ENCODE peak calls at places on chromosomes 2 and 18, in six cellular contexts. One of them, this sample, is unnamed.

GRCh38 chr2:1605659-1606400 is 138.5 kb downstream of the PXDN start:
- DNase-seq in mesenchymal stem cell: peak
- DNase-seq in IMR-90: peak
- DNase-seq in mesendoderm: peak
- DNase-seq in neuronal stem cell: no peak
- DNase-seq in trophoblast cell: peak
- DNase-seq in this sample: peak

GRCh38 chr2:173808676-173809075 is 156.5 kb downstream of the SP3 start:
- DNase-seq in mesenchymal stem cell: no peak
- DNase-seq in IMR-90: no peak
- DNase-seq in neuronal stem cell: no peak
- DNase-seq in mesendoderm: no peak
- DNase-seq in trophoblast cell: no peak
- DNase-seq in this sample: no peak

GRCh38 chr18:78984941-78985784 is 5.5 kb downstream of the SALL3 start:
- DNase-seq in IMR-90: no peak
- DNase-seq in mesendoderm: peak
- DNase-seq in mesenchymal stem cell: no peak
- DNase-seq in neuronal stem cell: no peak
- DNase-seq in trophoblast cell: no peak
- DNase-seq in this sample: peak

GRCh38 chr2:239911630-239912071 is 113.5 kb downstream of the NDUFA10 start:
- DNase-seq in trophoblast cell: no peak
- DNase-seq in neuronal stem cell: no peak
- DNase-seq in IMR-90: no peak
- DNase-seq in mesendoderm: no peak
- DNase-seq in mesenchymal stem cell: no peak
- DNase-seq in this sample: peak

GRCh38 chr2:179594268-179595112 is 266.9 kb downstream of the ZNF385B start:
- DNase-seq in mesendoderm: no peak
- DNase-seq in IMR-90: no peak
- DNase-seq in trophoblast cell: no peak
- DNase-seq in neuronal stem cell: no peak
- DNase-seq in mesenchymal stem cell: no peak
- DNase-seq in this sample: no peak

GRCh38 chr2:208033701-208034502 is 8.6 kb upstream of the PLEKHM3 start:
- DNase-seq in IMR-90: peak
- DNase-seq in neuronal stem cell: no peak
- DNase-seq in trophoblast cell: peak
- DNase-seq in mesendoderm: peak
- DNase-seq in mesenchymal stem cell: peak
- DNase-seq in this sample: peak

GRCh38 chr2:69619725-69620124 is 23.8 kb downstream of the AAK1 start:
- DNase-seq in neuronal stem cell: no peak
- DNase-seq in mesendoderm: peak
- DNase-seq in trophoblast cell: no peak
- DNase-seq in mesenchymal stem cell: no peak
- DNase-seq in IMR-90: no peak
- DNase-seq in this sample: no peak

GRCh38 chr2:127024769-127025356 is 82.1 kb downstream of the BIN1 start:
- DNase-seq in mesendoderm: peak
- DNase-seq in trophoblast cell: no peak
- DNase-seq in mesenchymal stem cell: peak
- DNase-seq in neuronal stem cell: peak
- DNase-seq in IMR-90: peak
- DNase-seq in this sample: peak

GRCh38 chr2:37679072-37679695 is 7.7 kb upstream of the CDC42EP3 start:
- DNase-seq in mesenchymal stem cell: peak
- DNase-seq in mesendoderm: no peak
- DNase-seq in neuronal stem cell: no peak
- DNase-seq in trophoblast cell: no peak
- DNase-seq in IMR-90: no peak
- DNase-seq in this sample: no peak

DNA sequence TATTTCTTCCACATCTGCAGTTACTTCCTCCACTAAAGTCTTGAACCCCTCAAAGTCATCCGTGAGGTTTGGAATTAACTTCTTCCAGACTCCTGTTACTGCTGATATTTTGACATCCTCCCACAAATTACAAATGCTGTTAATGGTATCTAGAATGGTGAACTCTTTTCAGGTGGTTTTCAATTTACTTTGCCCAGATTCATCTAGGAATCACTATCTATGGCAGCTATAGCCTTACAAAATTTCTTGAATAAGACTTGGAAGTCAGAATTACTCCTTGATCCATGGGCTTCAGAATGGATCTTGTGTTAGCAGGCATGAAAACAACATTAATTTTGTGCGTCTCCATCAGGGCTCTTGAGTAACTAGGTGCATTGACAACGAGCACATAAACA is 19.9 kb downstream of the EPAS1 start:
- DNase-seq in mesendoderm: no peak
- DNase-seq in mesenchymal stem cell: no peak
- DNase-seq in neuronal stem cell: no peak
- DNase-seq in trophoblast cell: no peak
- DNase-seq in IMR-90: no peak
- DNase-seq in this sample: no peak
- H3K9ac ChIP-seq in mesendoderm: no peak
- H3K9ac ChIP-seq in mesenchymal stem cell: no peak
- H3K9ac ChIP-seq in neuronal stem cell: no peak
- H3K9ac ChIP-seq in trophoblast cell: no peak
- H3K9ac ChIP-seq in IMR-90: no peak
- H3K9ac ChIP-seq in this sample: no peak

GRCh38 chr2:10322481-10322880 is 19.8 kb downstream of the HPCAL1 start:
- DNase-seq in mesendoderm: no peak
- DNase-seq in IMR-90: no peak
- DNase-seq in neuronal stem cell: no peak
- DNase-seq in mesenchymal stem cell: no peak
- DNase-seq in trophoblast cell: no peak
- DNase-seq in this sample: no peak
- H2AK5ac ChIP-seq in mesendoderm: no peak
- H2AK5ac ChIP-seq in IMR-90: no peak
- H2AK5ac ChIP-seq in neuronal stem cell: no peak
- H2AK5ac ChIP-seq in mesenchymal stem cell: no peak
- H2AK5ac ChIP-seq in trophoblast cell: no peak
- H2AK5ac ChIP-seq in this sample: no peak

GRCh38 chr2:88735853-88736252 is 44.4 kb downstream of the RPIA start:
- DNase-seq in IMR-90: no peak
- DNase-seq in neuronal stem cell: no peak
- DNase-seq in mesenchymal stem cell: no peak
- DNase-seq in mesendoderm: no peak
- DNase-seq in trophoblast cell: peak
- DNase-seq in this sample: no peak

GRCh38 chr2:88737385-88737784 is 45.9 kb downstream of the RPIA start:
- DNase-seq in mesendoderm: peak
- DNase-seq in trophoblast cell: no peak
- DNase-seq in neuronal stem cell: no peak
- DNase-seq in mesenchymal stem cell: no peak
- DNase-seq in IMR-90: peak
- DNase-seq in this sample: no peak

GRCh38 chr2:88735133-88735532 is 43.7 kb downstream of the RPIA start:
- DNase-seq in IMR-90: no peak
- DNase-seq in trophoblast cell: no peak
- DNase-seq in mesenchymal stem cell: no peak
- DNase-seq in neuronal stem cell: no peak
- DNase-seq in mesendoderm: no peak
- DNase-seq in this sample: no peak

GRCh38 chr2:88739985-88740600 is 48.6 kb downstream of the RPIA start:
- DNase-seq in IMR-90: peak
- DNase-seq in trophoblast cell: peak
- DNase-seq in mesendoderm: peak
- DNase-seq in neuronal stem cell: peak
- DNase-seq in mesenchymal stem cell: peak
- DNase-seq in this sample: peak

DNA sequence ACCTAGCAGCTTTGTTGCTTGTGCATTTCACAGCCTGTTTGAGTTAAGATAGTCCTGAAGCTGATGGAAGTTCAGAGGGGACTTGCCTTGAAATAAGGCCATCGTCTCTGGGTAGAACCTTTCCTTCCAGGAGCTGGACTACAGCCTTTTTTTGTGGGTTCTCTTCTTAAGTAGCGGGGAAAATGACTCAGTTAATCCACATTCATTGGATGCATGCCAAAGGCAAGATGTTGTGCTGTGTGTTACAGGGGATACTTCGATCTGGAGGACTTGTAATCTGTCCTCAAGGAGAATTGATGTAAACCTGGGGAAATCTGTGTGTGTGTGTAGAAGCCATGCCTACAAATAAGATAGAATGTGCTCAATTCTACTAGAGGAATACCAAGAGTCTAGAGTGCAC is 46.8 kb downstream of the RPIA start:
- DNase-seq in IMR-90: peak
- DNase-seq in mesenchymal stem cell: peak
- DNase-seq in mesendoderm: no peak
- DNase-seq in trophoblast cell: no peak
- DNase-seq in neuronal stem cell: no peak
- DNase-seq in this sample: no peak
- H3K9ac ChIP-seq in IMR-90: no peak
- H3K9ac ChIP-seq in mesenchymal stem cell: no peak
- H3K9ac ChIP-seq in mesendoderm: no peak
- H3K9ac ChIP-seq in trophoblast cell: no peak
- H3K9ac ChIP-seq in neuronal stem cell: no peak
- H3K9ac ChIP-seq in this sample: no peak

GRCh38 chr2:42102606-42103450 is 55.0 kb downstream of the PKDCC start:
- DNase-seq in trophoblast cell: peak
- DNase-seq in IMR-90: no peak
- DNase-seq in mesendoderm: peak
- DNase-seq in mesenchymal stem cell: no peak
- DNase-seq in neuronal stem cell: peak
- DNase-seq in this sample: peak
- H2AK5ac ChIP-seq in trophoblast cell: peak
- H2AK5ac ChIP-seq in IMR-90: peak
- H2AK5ac ChIP-seq in mesendoderm: no peak
- H2AK5ac ChIP-seq in mesenchymal stem cell: peak
- H2AK5ac ChIP-seq in neuronal stem cell: peak
- H2AK5ac ChIP-seq in this sample: no peak

GRCh38 chr2:195580156-195580555 is 76.9 kb upstream of the SLC39A10 start:
- DNase-seq in neuronal stem cell: no peak
- DNase-seq in mesendoderm: no peak
- DNase-seq in IMR-90: no peak
- DNase-seq in trophoblast cell: no peak
- DNase-seq in mesenchymal stem cell: no peak
- DNase-seq in this sample: no peak
- H3K9ac ChIP-seq in neuronal stem cell: no peak
- H3K9ac ChIP-seq in mesendoderm: no peak
- H3K9ac ChIP-seq in IMR-90: no peak
- H3K9ac ChIP-seq in trophoblast cell: no peak
- H3K9ac ChIP-seq in mesenchymal stem cell: no peak
- H3K9ac ChIP-seq in this sample: no peak

DNA sequence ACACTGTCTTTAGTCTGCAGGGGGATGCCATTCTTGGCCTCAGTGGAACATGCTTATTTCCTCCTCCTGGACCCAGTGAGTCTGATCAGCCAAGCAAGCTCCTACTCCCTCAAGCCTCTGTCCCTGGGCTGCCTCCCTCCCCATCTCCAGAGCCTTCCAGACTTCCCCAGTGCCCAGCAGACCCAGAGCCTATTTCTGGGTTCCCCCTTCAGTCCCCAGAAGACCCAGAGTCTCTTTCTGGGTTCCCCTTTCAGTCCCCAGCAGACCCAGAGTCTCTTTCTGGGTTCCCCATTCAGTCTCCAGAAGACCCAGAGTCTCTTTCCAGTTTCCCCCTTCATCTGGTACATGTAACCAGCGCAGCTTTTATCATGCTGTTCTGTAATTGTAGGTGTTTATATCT is 17.0 kb upstream of the PKDCC start:
- DNase-seq in trophoblast cell: no peak
- DNase-seq in IMR-90: no peak
- DNase-seq in mesendoderm: no peak
- DNase-seq in neuronal stem cell: no peak
- DNase-seq in mesenchymal stem cell: no peak
- DNase-seq in this sample: no peak
- H2AK5ac ChIP-seq in trophoblast cell: peak
- H2AK5ac ChIP-seq in IMR-90: no peak
- H2AK5ac ChIP-seq in mesendoderm: no peak
- H2AK5ac ChIP-seq in neuronal stem cell: peak
- H2AK5ac ChIP-seq in mesenchymal stem cell: peak
- H2AK5ac ChIP-seq in this sample: no peak

GRCh38 chr2:121598087-121598486 is 51.2 kb downstream of the CLASP1 start:
- DNase-seq in IMR-90: no peak
- DNase-seq in mesenchymal stem cell: no peak
- DNase-seq in neuronal stem cell: no peak
- DNase-seq in trophoblast cell: no peak
- DNase-seq in mesendoderm: no peak
- DNase-seq in this sample: no peak
- H3K9ac ChIP-seq in IMR-90: no peak
- H3K9ac ChIP-seq in mesenchymal stem cell: no peak
- H3K9ac ChIP-seq in neuronal stem cell: no peak
- H3K9ac ChIP-seq in trophoblast cell: no peak
- H3K9ac ChIP-seq in mesendoderm: no peak
- H3K9ac ChIP-seq in this sample: no peak

GRCh38 chr2:231677632-231678104 is 30.7 kb upstream of the PTMA start:
- DNase-seq in mesenchymal stem cell: peak
- DNase-seq in IMR-90: peak
- DNase-seq in mesendoderm: peak
- DNase-seq in trophoblast cell: peak
- DNase-seq in neuronal stem cell: peak
- DNase-seq in this sample: peak

GRCh38 chr2:231673348-231673770 is 35.0 kb upstream of the PTMA start:
- DNase-seq in neuronal stem cell: no peak
- DNase-seq in mesendoderm: peak
- DNase-seq in trophoblast cell: peak
- DNase-seq in mesenchymal stem cell: peak
- DNase-seq in IMR-90: peak
- DNase-seq in this sample: peak

GRCh38 chr2:231676243-231676642 is 32.1 kb upstream of the PTMA start:
- DNase-seq in mesenchymal stem cell: no peak
- DNase-seq in neuronal stem cell: no peak
- DNase-seq in mesendoderm: no peak
- DNase-seq in IMR-90: no peak
- DNase-seq in trophoblast cell: no peak
- DNase-seq in this sample: no peak

GRCh38 chr2:231672617-231673347 is 35.5 kb upstream of the PTMA start:
- DNase-seq in mesendoderm: peak
- DNase-seq in trophoblast cell: peak
- DNase-seq in mesenchymal stem cell: peak
- DNase-seq in IMR-90: peak
- DNase-seq in neuronal stem cell: no peak
- DNase-seq in this sample: peak

GRCh38 chr2:231674587-231675334 is 33.6 kb upstream of the PTMA start:
- DNase-seq in mesenchymal stem cell: peak
- DNase-seq in trophoblast cell: peak
- DNase-seq in mesendoderm: peak
- DNase-seq in neuronal stem cell: peak
- DNase-seq in IMR-90: peak
- DNase-seq in this sample: peak
- H2AK5ac ChIP-seq in mesenchymal stem cell: peak
- H2AK5ac ChIP-seq in trophoblast cell: peak
- H2AK5ac ChIP-seq in mesendoderm: peak
- H2AK5ac ChIP-seq in neuronal stem cell: peak
- H2AK5ac ChIP-seq in IMR-90: peak
- H2AK5ac ChIP-seq in this sample: no peak